ENCODE peak calls at places on chromosomes 12 and 14, in nine cellular contexts. One of them, this sample, is unnamed.

GRCh38 chr14:74278080-74278479 is 24.7 kb downstream of the ABCD4 start:
- DNase-seq in ureter: no peak
- DNase-seq in GM10248: no peak
- DNase-seq in lower leg skin: no peak
- DNase-seq in astrocyte of the spinal cord: no peak
- DNase-seq in NCI-H2081: no peak
- DNase-seq in Right ventricle myocardium inferior: no peak
- DNase-seq in endodermal cell: no peak
- DNase-seq in putamen: no peak
- DNase-seq in this sample: no peak

GRCh38 chr12:106897082-106897481 is 58.6 kb upstream of the TMEM263 start:
- DNase-seq in Right ventricle myocardium inferior: no peak
- DNase-seq in endodermal cell: no peak
- DNase-seq in astrocyte of the spinal cord: peak; percentile 16
- DNase-seq in lower leg skin: no peak
- DNase-seq in ureter: no peak
- DNase-seq in GM10248: no peak
- DNase-seq in NCI-H2081: peak; percentile 33
- DNase-seq in putamen: no peak
- DNase-seq in this sample: no peak

GRCh38 chr14:67680121-67680602 is 5.7 kb upstream of the VTI1B start:
- DNase-seq in lower leg skin: no peak
- DNase-seq in putamen: no peak
- DNase-seq in Right ventricle myocardium inferior: no peak
- DNase-seq in endodermal cell: no peak
- DNase-seq in astrocyte of the spinal cord: peak; percentile 72
- DNase-seq in ureter: no peak
- DNase-seq in NCI-H2081: no peak
- DNase-seq in GM10248: peak; percentile 82
- DNase-seq in this sample: no peak

GRCh38 chr12:49344486-49345047 is 2.1 kb upstream of the DNAJC22 start:
- DNase-seq in endodermal cell: no peak
- DNase-seq in ureter: peak; percentile 7
- DNase-seq in astrocyte of the spinal cord: no peak
- DNase-seq in NCI-H2081: no peak
- DNase-seq in Right ventricle myocardium inferior: no peak
- DNase-seq in GM10248: no peak
- DNase-seq in putamen: no peak
- DNase-seq in lower leg skin: peak; percentile 59
- DNase-seq in this sample: no peak

GRCh38 chr14:69154779-69155178 is 1.9 kb upstream of the DCAF5 start:
- DNase-seq in GM10248: no peak
- DNase-seq in putamen: no peak
- DNase-seq in astrocyte of the spinal cord: no peak
- DNase-seq in Right ventricle myocardium inferior: no peak
- DNase-seq in lower leg skin: no peak
- DNase-seq in ureter: no peak
- DNase-seq in endodermal cell: peak; percentile 49
- DNase-seq in NCI-H2081: peak; percentile 13
- DNase-seq in this sample: no peak

GRCh38 chr12:63915105-63915830 is 70.8 kb downstream of the SRGAP1 start:
- DNase-seq in putamen: no peak
- DNase-seq in Right ventricle myocardium inferior: no peak
- DNase-seq in GM10248: no peak
- DNase-seq in ureter: no peak
- DNase-seq in astrocyte of the spinal cord: peak; percentile 72
- DNase-seq in NCI-H2081: peak; percentile 81
- DNase-seq in lower leg skin: no peak
- DNase-seq in endodermal cell: no peak
- DNase-seq in this sample: no peak

GRCh38 chr14:50290306-50290705 is 21.7 kb downstream of the L2HGDH start:
- DNase-seq in endodermal cell: no peak
- DNase-seq in NCI-H2081: no peak
- DNase-seq in lower leg skin: no peak
- DNase-seq in ureter: no peak
- DNase-seq in astrocyte of the spinal cord: no peak
- DNase-seq in GM10248: no peak
- DNase-seq in putamen: no peak
- DNase-seq in Right ventricle myocardium inferior: no peak
- DNase-seq in this sample: no peak

GRCh38 chr14:70086685-70087379 is 101.9 kb downstream of the SLC8A3 start:
- DNase-seq in putamen: no peak
- DNase-seq in ureter: no peak
- DNase-seq in NCI-H2081: peak; percentile 38
- DNase-seq in lower leg skin: no peak
- DNase-seq in GM10248: peak; percentile 26
- DNase-seq in Right ventricle myocardium inferior: no peak
- DNase-seq in endodermal cell: peak; percentile 72
- DNase-seq in astrocyte of the spinal cord: peak; percentile 50
- DNase-seq in this sample: peak; percentile 81

GRCh38 chr12:120625557-120626419 is 14.6 kb upstream of the CABP1 start:
- DNase-seq in GM10248: no peak
- DNase-seq in ureter: no peak
- DNase-seq in endodermal cell: peak; percentile 87
- DNase-seq in astrocyte of the spinal cord: no peak
- DNase-seq in Right ventricle myocardium inferior: no peak
- DNase-seq in NCI-H2081: no peak
- DNase-seq in lower leg skin: no peak
- DNase-seq in putamen: no peak
- DNase-seq in this sample: no peak

GRCh38 chr12:19223018-19223417 is 93.5 kb downstream of the PLEKHA5 start:
- DNase-seq in GM10248: no peak
- DNase-seq in ureter: no peak
- DNase-seq in lower leg skin: no peak
- DNase-seq in Right ventricle myocardium inferior: no peak
- DNase-seq in putamen: no peak
- DNase-seq in NCI-H2081: peak; percentile 85
- DNase-seq in endodermal cell: no peak
- DNase-seq in astrocyte of the spinal cord: no peak
- DNase-seq in this sample: peak; percentile 70

This sample was measured in NCI-H1694.